ENCODE peak calls at places on chromosomes 6 and 20, in eight cellular contexts. O is C1 segment of cervical spinal cord; X is HEK293T; Q is ELR; G is GM20000; A is activated T-helper 1 cell treated with anti-CD3 and anti-CD28 coated beads, Interleukin-12 subunit alpha, Interleukin-12 subunit beta, Interleukin-2, Interleukin-4 antibody, amounts not matched to agents 30 ng/mL and 10 ng/mL and 1 ng/mL, durations not matched to agents 14 hours and 24 hours and 36 hours; N is CD8-positive, alpha-beta memory T cell; L is PC-3. C is an unnamed sample.

GRCh38 chr20:34983995-34984735 is 28.5 kb downstream of the MYH7B start:
- DNase-seq in O (no peak), X (no peak), Q (no peak), G (no peak), A (no peak), N (no peak), L (no peak), C (no peak)

GRCh38 chr6:95133578-95133977 is 443.8 kb upstream of the MANEA start:
- DNase-seq in O (no peak), X (peak), Q (no peak), G (no peak), A (no peak), N (no peak), L (peak), C (peak)

GRCh38 chr6:104718672-104719071 is 141.0 kb downstream of the HACE1 start:
- DNase-seq in O (no peak), X (no peak), Q (peak), G (no peak), A (no peak), N (no peak), L (peak), C (no peak)

GRCh38 chr6:168124161-168124560 is 45.1 kb upstream of the FRMD1 start:
- DNase-seq in O (no peak), X (no peak), Q (no peak), G (no peak), A (no peak), N (no peak), L (no peak), C (no peak)

GRCh38 chr20:54557836-54558590 is 82.6 kb downstream of the DOK5 start:
- DNase-seq in O (no peak), X (no peak), Q (no peak), G (no peak), A (no peak), N (no peak), L (no peak), C (no peak)

GRCh38 chr6:44699082-44699481 is 311.6 kb downstream of the CDC5L start:
- DNase-seq in O (no peak), X (no peak), Q (no peak), G (no peak), A (no peak), N (no peak), L (no peak), C (no peak)

GRCh38 chr6:10441004-10441654 is 26.3 kb upstream of the TFAP2A start:
- DNase-seq in O (no peak), X (no peak), Q (peak), G (no peak), A (no peak), N (no peak), L (peak), C (peak)

GRCh38 chr20:4898282-4898681 is 103.0 kb downstream of the SLC23A2 start:
- DNase-seq in O (no peak), X (no peak), Q (peak), G (no peak), A (no peak), N (no peak), L (peak), C (peak)

GRCh38 chr20:46087161-46087560 is 2.6 kb downstream of the NCOA5 start:
- DNase-seq in O (no peak), X (no peak), Q (peak), G (no peak), A (no peak), N (no peak), L (peak), C (no peak)

GRCh38 chr20:10412591-10413408 is 21.2 kb downstream of the MKKS start:
- DNase-seq in O (no peak), X (no peak), Q (peak), G (no peak), A (no peak), N (no peak), L (peak), C (no peak)

GRCh38 chr20:13552061-13552460 is 86.7 kb downstream of the TASP1 start:
- DNase-seq in O (no peak), X (no peak), Q (peak), G (no peak), A (no peak), N (no peak), L (peak), C (peak)

GRCh38 chr20:48238326-48238725 is 453.0 kb upstream of the SULF2 start:
- DNase-seq in O (no peak), X (no peak), Q (peak), G (no peak), A (no peak), N (no peak), L (peak), C (peak)

GRCh38 chr6:22113046-22113766 is 183.6 kb downstream of the PRL start:
- DNase-seq in O (no peak), X (no peak), Q (peak), G (no peak), A (no peak), N (no peak), L (peak), C (peak)

GRCh38 chr20:44547419-44547818 is 25.5 kb upstream of the SERINC3 start:
- DNase-seq in O (no peak), X (no peak), Q (no peak), G (no peak), A (no peak), N (no peak), L (no peak), C (no peak)

GRCh38 chr6:101666256-101666655 is 272.7 kb downstream of the GRIK2 start:
- DNase-seq in O (no peak), X (no peak), Q (peak), G (no peak), A (no peak), N (no peak), L (peak), C (peak)

GRCh38 chr6:30781362-30781696 is 37.0 kb upstream of the IER3 start:
- DNase-seq in O (no peak), X (no peak), Q (no peak), G (no peak), A (no peak), N (no peak), L (no peak), C (no peak)

GRCh38 chr20:37417146-37417856 is 71.4 kb downstream of the SRC start:
- DNase-seq in O (no peak), X (no peak), Q (no peak), G (no peak), A (no peak), N (no peak), L (no peak), C (no peak)

GRCh38 chr20:4787069-4787468 is 65.4 kb downstream of the PRND start:
- DNase-seq in O (no peak), X (no peak), Q (peak), G (no peak), A (no peak), N (no peak), L (no peak), C (peak)

GRCh38 chr6:168032383-168032760 is 34.9 kb downstream of the KIF25 start:
- DNase-seq in O (no peak), X (no peak), Q (peak), G (no peak), A (no peak), N (no peak), L (peak), C (peak)

GRCh38 chr6:68941345-68941744 is 306.3 kb downstream of the ADGRB3 start:
- DNase-seq in O (no peak), X (no peak), Q (no peak), G (no peak), A (no peak), N (no peak), L (no peak), C (no peak)

GRCh38 chr6:106360410-106360988 is at the start of gene CRYBG1:
- DNase-seq in O (no peak), X (peak), Q (peak), G (peak), A (peak), N (peak), L (peak), C (peak)

GRCh38 chr6:38020593-38020992 is 201.1 kb downstream of the ZFAND3 start:
- DNase-seq in O (no peak), X (no peak), Q (no peak), G (no peak), A (no peak), N (no peak), L (no peak), C (no peak)

GRCh38 chr6:144899161-144899560 is 614.0 kb downstream of the UTRN start:
- DNase-seq in O (no peak), X (no peak), Q (peak), G (no peak), A (no peak), N (no peak), L (peak), C (no peak)

GRCh38 chr6:66851930-66852329 is 1144.9 kb upstream of the EYS start:
- DNase-seq in O (no peak), X (no peak), Q (no peak), G (no peak), A (no peak), N (no peak), L (no peak), C (no peak)

GRCh38 chr6:17525637-17526036 is 74.5 kb upstream of the FAM8A1 start:
- DNase-seq in O (no peak), X (no peak), Q (no peak), G (no peak), A (no peak), N (no peak), L (no peak), C (no peak)